ENCODE peak calls at places on chromosome 6, in four cellular contexts. Q is T-helper 9 cell; J is upper lobe of left lung; K is stimulated activated CD4-positive, alpha-beta T cell treated with anti-CD3 and anti-CD28 coated beads, TNF-alpha, amount 100 ng/mL, for 1 hour. N is an unnamed sample.

GRCh38 chr6:83976037-83976755 is 57.4 kb upstream of the MRAP2 start:
- DNase-seq in J (no peak), K (no peak), Q (no peak), N (no peak)

GRCh38 chr6:110360671-110361070 is 2.5 kb upstream of the METTL24 start:
- DNase-seq in J (no peak), K (no peak), Q (no peak), N (no peak)

GRCh38 chr6:31660998-31661866 is 654 bp upstream of the C6orf47 start:
- DNase-seq in J (no peak), Q (no peak), K (no peak), N (no peak)

GRCh38 chr6:155314773-155315515 is 660 bp upstream of the TFB1M start:
- DNase-seq in Q (peak; percentile 22), K (no peak), J (peak; percentile 80), N (no peak)

GRCh38 chr6:72042088-72042487 is 155.7 kb downstream of the RIMS1 start:
- DNase-seq in Q (no peak), K (no peak), J (no peak), N (no peak)

GRCh38 chr6:117463762-117464665 is 18.5 kb upstream of the DCBLD1 start:
- DNase-seq in Q (no peak), K (no peak), J (no peak), N (no peak)

GRCh38 chr6:70956451-70957283 is at the start of gene B3GAT2:
- DNase-seq in K (no peak), J (peak; percentile 21), Q (peak; percentile 1), N (peak; percentile 66)

GRCh38 chr6:107361568-107362270 is 97.6 kb downstream of the PDSS2 start:
- DNase-seq in Q (no peak), J (no peak), K (no peak), N (no peak)

GRCh38 chr6:44301782-44302564 is 11.2 kb downstream of the AARS2 start:
- DNase-seq in J (no peak), K (no peak), Q (no peak), N (no peak)

GRCh38 chr6:165658395-165659058 is 4.5 kb downstream of the PDE10A start:
- DNase-seq in J (no peak), Q (no peak), K (no peak), N (no peak)

GRCh38 chr6:22361576-22361975 is 64.7 kb upstream of the PRL start:
- DNase-seq in Q (no peak), K (no peak), J (no peak), N (no peak)

GRCh38 chr6:125050663-125051318 is 88.6 kb downstream of the RNF217 start:
- DNase-seq in J (no peak), Q (no peak), K (no peak), N (peak; percentile 2)

GRCh38 chr6:86355271-86355670 is 582.1 kb upstream of the HTR1E start:
- DNase-seq in J (no peak), Q (no peak), K (no peak), N (no peak)

GRCh38 chr6:135231469-135231844 is 50.3 kb downstream of the MYB start:
- DNase-seq in Q (no peak), J (no peak), K (no peak), N (no peak)

GRCh38 chr6:147080215-147080614 is 124.0 kb upstream of the STXBP5 start:
- DNase-seq in J (no peak), K (no peak), Q (no peak), N (no peak)

GRCh38 chr6:110357298-110357695 is 852 bp downstream of the METTL24 start:
- DNase-seq in J (no peak), Q (no peak), K (no peak), N (peak; percentile 21)

GRCh38 chr6:145904391-145904790 is 59.8 kb downstream of the SHPRH start:
- DNase-seq in J (no peak), K (no peak), Q (no peak), N (no peak)

GRCh38 chr6:161455848-161456247 is 182.0 kb upstream of the AGPAT4 start:
- DNase-seq in Q (no peak), K (no peak), J (no peak), N (no peak)

GRCh38 chr6:111533087-111533784 is 50.2 kb upstream of the REV3L start:
- DNase-seq in Q (no peak), K (no peak), J (no peak), N (no peak)

GRCh38 chr6:11469684-11470083 is 67.9 kb upstream of the TMEM170B start:
- DNase-seq in Q (no peak), J (no peak), K (no peak), N (no peak)

GRCh38 chr6:50724381-50725124 is 11.2 kb downstream of the TFAP2D start:
- DNase-seq in J (no peak), K (no peak), Q (no peak), N (peak; percentile 32)

GRCh38 chr6:88814909-88815308 is 148.5 kb downstream of the RNGTT start:
- DNase-seq in Q (no peak), K (no peak), J (no peak), N (no peak)

GRCh38 chr6:3601570-3601969 is 144.7 kb upstream of the SLC22A23 start:
- DNase-seq in Q (no peak), J (no peak), K (no peak), N (no peak)

GRCh38 chr6:28943557-28944411 is 20.0 kb upstream of the TRIM27 start:
- DNase-seq in K (peak; percentile 65), J (peak; percentile 77), Q (peak; percentile 18), N (peak; percentile 80)

GRCh38 chr6:113414511-113414910 is 442.6 kb upstream of the MARCKS start:
- DNase-seq in J (no peak), K (no peak), Q (no peak), N (no peak)

GRCh38 chr6:67640462-67640861 is 994.6 kb upstream of the ADGRB3 start:
- DNase-seq in Q (no peak), K (no peak), J (no peak), N (no peak)